ENCODE peak calls at places on chromosome 19, in eight cellular contexts. One of them, this sample, is unnamed.

GRCh38 chr19:18603958-18604819 is 2.4 kb downstream of the CRLF1 start:
- DNase-seq in fibroblast of lung: no peak
- DNase-seq in ecto neural progenitor cell: peak; percentile 67
- DNase-seq in activated T-cell treated with anti-CD3 and anti-CD28 coated beads, Interleukin-2, amount 50 U/mL, for 72 hours: no peak
- DNase-seq in neuronal stem cell: no peak
- DNase-seq in stimulated activated CD8-positive, alpha-beta memory T cell treated with anti-CD3 and anti-CD28 coated beads, Interleukin-7, amount 100 ng/mL, for 1 hour: no peak
- DNase-seq in T-helper 17 cell: no peak
- DNase-seq in lower lobe of right lung: no peak
- DNase-seq in this sample: no peak

GRCh38 chr19:40807147-40808020 is 8.4 kb downstream of the EGLN2 start:
- DNase-seq in fibroblast of lung: no peak
- DNase-seq in lower lobe of right lung: no peak
- DNase-seq in stimulated activated CD8-positive, alpha-beta memory T cell treated with anti-CD3 and anti-CD28 coated beads, Interleukin-7, amount 100 ng/mL, for 1 hour: no peak
- DNase-seq in activated T-cell treated with anti-CD3 and anti-CD28 coated beads, Interleukin-2, amount 50 U/mL, for 72 hours: no peak
- DNase-seq in neuronal stem cell: no peak
- DNase-seq in T-helper 17 cell: no peak
- DNase-seq in ecto neural progenitor cell: peak; percentile 56
- DNase-seq in this sample: peak; percentile 72

GRCh38 chr19:4878491-4878968 is 11.1 kb upstream of the PLIN3 start:
- DNase-seq in T-helper 17 cell: no peak
- DNase-seq in lower lobe of right lung: no peak
- DNase-seq in stimulated activated CD8-positive, alpha-beta memory T cell treated with anti-CD3 and anti-CD28 coated beads, Interleukin-7, amount 100 ng/mL, for 1 hour: no peak
- DNase-seq in ecto neural progenitor cell: peak; percentile 51
- DNase-seq in neuronal stem cell: no peak
- DNase-seq in fibroblast of lung: no peak
- DNase-seq in activated T-cell treated with anti-CD3 and anti-CD28 coated beads, Interleukin-2, amount 50 U/mL, for 72 hours: peak; percentile 16
- DNase-seq in this sample: no peak

GRCh38 chr19:40193587-40193849 is 2.3 kb downstream of the MAP3K10 start:
- DNase-seq in fibroblast of lung: peak; percentile 58
- DNase-seq in T-helper 17 cell: no peak
- DNase-seq in ecto neural progenitor cell: no peak
- DNase-seq in activated T-cell treated with anti-CD3 and anti-CD28 coated beads, Interleukin-2, amount 50 U/mL, for 72 hours: no peak
- DNase-seq in stimulated activated CD8-positive, alpha-beta memory T cell treated with anti-CD3 and anti-CD28 coated beads, Interleukin-7, amount 100 ng/mL, for 1 hour: no peak
- DNase-seq in lower lobe of right lung: no peak
- DNase-seq in neuronal stem cell: no peak
- DNase-seq in this sample: no peak

GRCh38 chr19:53942001-53942786 is 20.5 kb upstream of the CACNG8 start:
- DNase-seq in ecto neural progenitor cell: peak; percentile 97
- DNase-seq in stimulated activated CD8-positive, alpha-beta memory T cell treated with anti-CD3 and anti-CD28 coated beads, Interleukin-7, amount 100 ng/mL, for 1 hour: no peak
- DNase-seq in neuronal stem cell: peak; percentile 93
- DNase-seq in lower lobe of right lung: no peak
- DNase-seq in T-helper 17 cell: no peak
- DNase-seq in fibroblast of lung: no peak
- DNase-seq in activated T-cell treated with anti-CD3 and anti-CD28 coated beads, Interleukin-2, amount 50 U/mL, for 72 hours: no peak
- DNase-seq in this sample: no peak

GRCh38 chr19:16943942-16944625 is 55.3 kb downstream of the F2RL3 start:
- DNase-seq in ecto neural progenitor cell: no peak
- DNase-seq in T-helper 17 cell: no peak
- DNase-seq in lower lobe of right lung: no peak
- DNase-seq in activated T-cell treated with anti-CD3 and anti-CD28 coated beads, Interleukin-2, amount 50 U/mL, for 72 hours: no peak
- DNase-seq in stimulated activated CD8-positive, alpha-beta memory T cell treated with anti-CD3 and anti-CD28 coated beads, Interleukin-7, amount 100 ng/mL, for 1 hour: no peak
- DNase-seq in neuronal stem cell: no peak
- DNase-seq in fibroblast of lung: no peak
- DNase-seq in this sample: no peak

GRCh38 chr19:33192010-33192409 is 2.1 kb upstream of the LRP3 start:
- DNase-seq in ecto neural progenitor cell: no peak
- DNase-seq in activated T-cell treated with anti-CD3 and anti-CD28 coated beads, Interleukin-2, amount 50 U/mL, for 72 hours: no peak
- DNase-seq in T-helper 17 cell: no peak
- DNase-seq in fibroblast of lung: no peak
- DNase-seq in stimulated activated CD8-positive, alpha-beta memory T cell treated with anti-CD3 and anti-CD28 coated beads, Interleukin-7, amount 100 ng/mL, for 1 hour: no peak
- DNase-seq in lower lobe of right lung: peak; percentile 20
- DNase-seq in neuronal stem cell: no peak
- DNase-seq in this sample: no peak

GRCh38 chr19:41411682-41412265 is 14.2 kb downstream of the BCKDHA start:
- DNase-seq in activated T-cell treated with anti-CD3 and anti-CD28 coated beads, Interleukin-2, amount 50 U/mL, for 72 hours: no peak
- DNase-seq in stimulated activated CD8-positive, alpha-beta memory T cell treated with anti-CD3 and anti-CD28 coated beads, Interleukin-7, amount 100 ng/mL, for 1 hour: no peak
- DNase-seq in ecto neural progenitor cell: no peak
- DNase-seq in lower lobe of right lung: no peak
- DNase-seq in T-helper 17 cell: no peak
- DNase-seq in neuronal stem cell: no peak
- DNase-seq in fibroblast of lung: no peak
- DNase-seq in this sample: no peak

GRCh38 chr19:5338661-5339469 is 1.7 kb downstream of the PTPRS start:
- DNase-seq in T-helper 17 cell: no peak
- DNase-seq in lower lobe of right lung: no peak
- DNase-seq in ecto neural progenitor cell: peak; percentile 76
- DNase-seq in neuronal stem cell: peak; percentile 57
- DNase-seq in stimulated activated CD8-positive, alpha-beta memory T cell treated with anti-CD3 and anti-CD28 coated beads, Interleukin-7, amount 100 ng/mL, for 1 hour: no peak
- DNase-seq in activated T-cell treated with anti-CD3 and anti-CD28 coated beads, Interleukin-2, amount 50 U/mL, for 72 hours: no peak
- DNase-seq in fibroblast of lung: no peak
- DNase-seq in this sample: no peak

GRCh38 chr19:46480409-46480808 is 9.0 kb upstream of the PNMA8A start:
- DNase-seq in neuronal stem cell: no peak
- DNase-seq in activated T-cell treated with anti-CD3 and anti-CD28 coated beads, Interleukin-2, amount 50 U/mL, for 72 hours: no peak
- DNase-seq in lower lobe of right lung: no peak
- DNase-seq in ecto neural progenitor cell: no peak
- DNase-seq in T-helper 17 cell: no peak
- DNase-seq in stimulated activated CD8-positive, alpha-beta memory T cell treated with anti-CD3 and anti-CD28 coated beads, Interleukin-7, amount 100 ng/mL, for 1 hour: no peak
- DNase-seq in fibroblast of lung: peak; percentile 80
- DNase-seq in this sample: no peak

GRCh38 chr19:16702123-16702522 is 17.5 kb upstream of the NWD1 start:
- DNase-seq in neuronal stem cell: no peak
- DNase-seq in lower lobe of right lung: no peak
- DNase-seq in activated T-cell treated with anti-CD3 and anti-CD28 coated beads, Interleukin-2, amount 50 U/mL, for 72 hours: no peak
- DNase-seq in T-helper 17 cell: no peak
- DNase-seq in ecto neural progenitor cell: no peak
- DNase-seq in stimulated activated CD8-positive, alpha-beta memory T cell treated with anti-CD3 and anti-CD28 coated beads, Interleukin-7, amount 100 ng/mL, for 1 hour: no peak
- DNase-seq in fibroblast of lung: peak; percentile 51
- DNase-seq in this sample: peak; percentile 30

GRCh38 chr19:1774999-1775772 is 21.9 kb downstream of the ONECUT3 start:
- DNase-seq in stimulated activated CD8-positive, alpha-beta memory T cell treated with anti-CD3 and anti-CD28 coated beads, Interleukin-7, amount 100 ng/mL, for 1 hour: no peak
- DNase-seq in activated T-cell treated with anti-CD3 and anti-CD28 coated beads, Interleukin-2, amount 50 U/mL, for 72 hours: peak; percentile 26
- DNase-seq in T-helper 17 cell: no peak
- DNase-seq in fibroblast of lung: no peak
- DNase-seq in ecto neural progenitor cell: no peak
- DNase-seq in neuronal stem cell: no peak
- DNase-seq in lower lobe of right lung: no peak
- DNase-seq in this sample: no peak

GRCh38 chr19:55161571-55162322 is 4.2 kb upstream of the TNNI3 start:
- DNase-seq in lower lobe of right lung: no peak
- DNase-seq in activated T-cell treated with anti-CD3 and anti-CD28 coated beads, Interleukin-2, amount 50 U/mL, for 72 hours: no peak
- DNase-seq in T-helper 17 cell: no peak
- DNase-seq in fibroblast of lung: no peak
- DNase-seq in stimulated activated CD8-positive, alpha-beta memory T cell treated with anti-CD3 and anti-CD28 coated beads, Interleukin-7, amount 100 ng/mL, for 1 hour: no peak
- DNase-seq in ecto neural progenitor cell: no peak
- DNase-seq in neuronal stem cell: no peak
- DNase-seq in this sample: no peak

GRCh38 chr19:48703316-48703715 is 7.5 kb downstream of the FUT2 start:
- DNase-seq in neuronal stem cell: no peak
- DNase-seq in lower lobe of right lung: no peak
- DNase-seq in fibroblast of lung: no peak
- DNase-seq in stimulated activated CD8-positive, alpha-beta memory T cell treated with anti-CD3 and anti-CD28 coated beads, Interleukin-7, amount 100 ng/mL, for 1 hour: no peak
- DNase-seq in ecto neural progenitor cell: no peak
- DNase-seq in activated T-cell treated with anti-CD3 and anti-CD28 coated beads, Interleukin-2, amount 50 U/mL, for 72 hours: no peak
- DNase-seq in T-helper 17 cell: no peak
- DNase-seq in this sample: no peak

GRCh38 chr19:28961772-28962500 is 251.0 kb downstream of the UQCRFS1 start:
- DNase-seq in activated T-cell treated with anti-CD3 and anti-CD28 coated beads, Interleukin-2, amount 50 U/mL, for 72 hours: no peak
- DNase-seq in neuronal stem cell: no peak
- DNase-seq in T-helper 17 cell: no peak
- DNase-seq in fibroblast of lung: peak; percentile 14
- DNase-seq in lower lobe of right lung: no peak
- DNase-seq in stimulated activated CD8-positive, alpha-beta memory T cell treated with anti-CD3 and anti-CD28 coated beads, Interleukin-7, amount 100 ng/mL, for 1 hour: no peak
- DNase-seq in ecto neural progenitor cell: no peak
- DNase-seq in this sample: peak; percentile 94

GRCh38 chr19:5138606-5139594 is 170.0 kb downstream of the KDM4B start:
- DNase-seq in neuronal stem cell: no peak
- DNase-seq in ecto neural progenitor cell: no peak
- DNase-seq in T-helper 17 cell: peak; percentile 32
- DNase-seq in activated T-cell treated with anti-CD3 and anti-CD28 coated beads, Interleukin-2, amount 50 U/mL, for 72 hours: peak; percentile 91
- DNase-seq in fibroblast of lung: peak; percentile 92
- DNase-seq in stimulated activated CD8-positive, alpha-beta memory T cell treated with anti-CD3 and anti-CD28 coated beads, Interleukin-7, amount 100 ng/mL, for 1 hour: peak; percentile 61
- DNase-seq in lower lobe of right lung: peak; percentile 72
- DNase-seq in this sample: no peak

GRCh38 chr19:17348700-17349099 is 11.3 kb downstream of the GTPBP3 start:
- DNase-seq in lower lobe of right lung: no peak
- DNase-seq in activated T-cell treated with anti-CD3 and anti-CD28 coated beads, Interleukin-2, amount 50 U/mL, for 72 hours: no peak
- DNase-seq in ecto neural progenitor cell: peak; percentile 63
- DNase-seq in neuronal stem cell: peak; percentile 23
- DNase-seq in stimulated activated CD8-positive, alpha-beta memory T cell treated with anti-CD3 and anti-CD28 coated beads, Interleukin-7, amount 100 ng/mL, for 1 hour: no peak
- DNase-seq in fibroblast of lung: peak; percentile 67
- DNase-seq in T-helper 17 cell: no peak
- DNase-seq in this sample: peak; percentile 73

GRCh38 chr19:57583104-57583520 is 833 bp upstream of the ZIK1 start:
- DNase-seq in neuronal stem cell: no peak
- DNase-seq in fibroblast of lung: no peak
- DNase-seq in activated T-cell treated with anti-CD3 and anti-CD28 coated beads, Interleukin-2, amount 50 U/mL, for 72 hours: no peak
- DNase-seq in T-helper 17 cell: no peak
- DNase-seq in stimulated activated CD8-positive, alpha-beta memory T cell treated with anti-CD3 and anti-CD28 coated beads, Interleukin-7, amount 100 ng/mL, for 1 hour: no peak
- DNase-seq in lower lobe of right lung: no peak
- DNase-seq in ecto neural progenitor cell: peak; percentile 53
- DNase-seq in this sample: no peak

GRCh38 chr19:10915511-10916091 is 12.8 kb downstream of the YIPF2 start:
- DNase-seq in lower lobe of right lung: no peak
- DNase-seq in ecto neural progenitor cell: no peak
- DNase-seq in T-helper 17 cell: no peak
- DNase-seq in fibroblast of lung: peak; percentile 81
- DNase-seq in neuronal stem cell: no peak
- DNase-seq in stimulated activated CD8-positive, alpha-beta memory T cell treated with anti-CD3 and anti-CD28 coated beads, Interleukin-7, amount 100 ng/mL, for 1 hour: no peak
- DNase-seq in activated T-cell treated with anti-CD3 and anti-CD28 coated beads, Interleukin-2, amount 50 U/mL, for 72 hours: no peak
- DNase-seq in this sample: peak; percentile 80

GRCh38 chr19:18253716-18254115 is 20.5 kb downstream of the IQCN start:
- DNase-seq in fibroblast of lung: no peak
- DNase-seq in neuronal stem cell: no peak
- DNase-seq in lower lobe of right lung: peak; percentile 59
- DNase-seq in activated T-cell treated with anti-CD3 and anti-CD28 coated beads, Interleukin-2, amount 50 U/mL, for 72 hours: no peak
- DNase-seq in stimulated activated CD8-positive, alpha-beta memory T cell treated with anti-CD3 and anti-CD28 coated beads, Interleukin-7, amount 100 ng/mL, for 1 hour: no peak
- DNase-seq in ecto neural progenitor cell: no peak
- DNase-seq in T-helper 17 cell: no peak
- DNase-seq in this sample: peak; percentile 89

GRCh38 chr19:45556835-45557234 is 27.8 kb downstream of the OPA3 start:
- DNase-seq in neuronal stem cell: no peak
- DNase-seq in T-helper 17 cell: no peak
- DNase-seq in stimulated activated CD8-positive, alpha-beta memory T cell treated with anti-CD3 and anti-CD28 coated beads, Interleukin-7, amount 100 ng/mL, for 1 hour: no peak
- DNase-seq in lower lobe of right lung: no peak
- DNase-seq in ecto neural progenitor cell: no peak
- DNase-seq in fibroblast of lung: no peak
- DNase-seq in activated T-cell treated with anti-CD3 and anti-CD28 coated beads, Interleukin-2, amount 50 U/mL, for 72 hours: no peak
- DNase-seq in this sample: no peak

GRCh38 chr19:4811328-4812131 is 20.0 kb downstream of the TICAM1 start:
- DNase-seq in ecto neural progenitor cell: peak; percentile 88
- DNase-seq in neuronal stem cell: peak; percentile 56
- DNase-seq in T-helper 17 cell: peak; percentile 72
- DNase-seq in stimulated activated CD8-positive, alpha-beta memory T cell treated with anti-CD3 and anti-CD28 coated beads, Interleukin-7, amount 100 ng/mL, for 1 hour: peak; percentile 73
- DNase-seq in activated T-cell treated with anti-CD3 and anti-CD28 coated beads, Interleukin-2, amount 50 U/mL, for 72 hours: peak; percentile 93
- DNase-seq in lower lobe of right lung: peak; percentile 89
- DNase-seq in fibroblast of lung: peak; percentile 37
- DNase-seq in this sample: peak; percentile 60